ENCODE peak calls at places on chromosomes 3 and 15, in four cellular contexts. V is testis, L is lung, S is pancreas. J is an unnamed sample.

GRCh38 chr3:22157848-22158247 is 406.8 kb upstream of the ZNF385D start:
- DNase-seq in V (no peak), L (no peak), S (no peak), J (no peak)

GRCh38 chr3:99644741-99645140 is 6.3 kb downstream of the COL8A1 start:
- DNase-seq in V (no peak), L (no peak), S (no peak), J (no peak)

GRCh38 chr15:77187751-77188464 is 117.0 kb upstream of the TSPAN3 start:
- DNase-seq in V (peak; percentile 26), L (peak; percentile 41), S (no peak), J (peak; percentile 28)

GRCh38 chr3:55966566-55966965 is 479.5 kb upstream of the WNT5A start:
- DNase-seq in V (no peak), L (no peak), S (no peak), J (no peak)

GRCh38 chr15:69317392-69317841 is 18.7 kb downstream of the PAQR5 start:
- DNase-seq in V (no peak), L (no peak), S (no peak), J (no peak)

GRCh38 chr3:177629276-177629675 is 432.0 kb upstream of the TBL1XR1 start:
- DNase-seq in V (no peak), L (no peak), S (no peak), J (no peak)

GRCh38 chr15:72117698-72118399 is at the start of gene MYO9A:
- DNase-seq in V (peak; percentile 98), L (peak; percentile 98), S (peak; percentile 99), J (peak; percentile 85)

GRCh38 chr15:51801391-51801835 is 28.0 kb upstream of the TMOD3 start:
- DNase-seq in V (peak; percentile 42), L (no peak), S (no peak), J (no peak)

GRCh38 chr3:32018723-32019564 is 37.4 kb downstream of the ZNF860 start:
- DNase-seq in V (no peak), L (no peak), S (no peak), J (no peak)

GRCh38 chr15:86375733-86376132 is 296.1 kb downstream of the AGBL1 start:
- DNase-seq in V (no peak), L (no peak), S (no peak), J (no peak)

GRCh38 chr3:88235102-88235501 is 85.3 kb downstream of the C3orf38 start:
- DNase-seq in V (no peak), L (no peak), S (no peak), J (no peak)

GRCh38 chr3:141231923-141232861 is 567 bp downstream of the PXYLP1 start:
- DNase-seq in V (peak; percentile 39), L (peak; percentile 43), S (peak; percentile 77), J (no peak)

GRCh38 chr3:30481241-30481640 is 125.2 kb upstream of the TGFBR2 start:
- DNase-seq in V (no peak), L (no peak), S (no peak), J (no peak)

GRCh38 chr15:96331942-96332853 is 1.7 kb downstream of the NR2F2 start:
- DNase-seq in V (no peak), L (no peak), S (peak; percentile 71), J (no peak)

GRCh38 chr15:41932101-41932500 is 38.2 kb upstream of the SPTBN5 start:
- DNase-seq in V (no peak), L (no peak), S (no peak), J (no peak)

GRCh38 chr3:50154476-50154839 is 666 bp upstream of the SEMA3F start:
- DNase-seq in V (no peak), L (no peak), S (no peak), J (no peak)
- TF ChIP-seq CTCF in V (no peak), L (peak; percentile 14), S (no peak), J (no peak)

GRCh38 chr3:123489400-123490004 is 40.6 kb upstream of the ADCY5 start:
- DNase-seq in V (peak; percentile 80), L (peak; percentile 52), S (peak; percentile 62), J (peak; percentile 33)
- H3K27ac ChIP-seq in V (peak overlapping the region; percentile 57), L (no peak overlapping the region), S (no peak overlapping the region), J (peak overlapping the region; percentile 74)

GRCh38 chr15:48880070-48880634 is 2.2 kb downstream of the EID1 start:
- DNase-seq in V (no peak), L (no peak), S (no peak), J (no peak)
- H3K4me3 ChIP-seq in V (no peak overlapping the region), L (no peak overlapping the region), S (no peak overlapping the region), J (peak overlapping the region; percentile 3)

DNA sequence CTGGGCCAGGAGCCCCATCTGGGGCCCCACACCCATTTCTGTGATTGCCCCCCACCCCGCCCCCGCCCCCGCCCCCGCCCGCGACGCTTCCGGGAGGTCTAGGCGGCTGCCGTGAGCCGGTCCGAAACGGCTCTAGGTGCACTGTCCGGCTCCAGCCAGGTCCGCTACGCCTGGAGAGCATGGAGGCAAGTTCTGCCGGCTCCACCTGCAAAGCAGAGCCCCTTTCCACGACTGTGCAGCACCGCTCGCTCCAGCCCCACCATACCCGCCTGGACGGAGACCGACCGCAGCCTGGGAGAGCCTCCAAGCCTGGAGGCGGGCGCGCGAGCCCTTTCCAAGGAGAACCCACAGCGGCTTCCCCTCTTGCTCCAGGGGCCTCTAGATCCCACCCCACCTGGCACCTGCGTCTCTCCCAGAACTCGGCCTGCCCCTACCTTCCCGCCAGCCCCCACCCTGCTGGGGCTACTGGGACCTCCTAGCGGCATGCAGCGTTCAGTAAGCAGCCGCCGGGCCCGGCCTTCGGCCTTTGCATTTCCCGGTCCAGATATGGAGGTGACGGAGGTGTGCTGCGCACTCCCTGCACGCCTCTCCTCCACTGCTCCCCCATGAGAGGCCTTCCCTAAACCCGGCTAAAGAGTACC is 66.2 kb downstream of the KLF13 start:
- DNase-seq in V (no peak), L (no peak), S (peak; percentile 51), J (no peak)
- TF ChIP-seq CTCF in V (no peak), L (no peak), S (no peak), J (no peak)

GRCh38 chr15:101159936-101160770 is 91.7 kb downstream of the CHSY1 start:
- DNase-seq in V (no peak), L (no peak), S (no peak), J (no peak)
- H3K27ac ChIP-seq in V (no peak overlapping the region), L (no peak overlapping the region), S (no peak overlapping the region), J (no peak overlapping the region)

J was measured in thoracic aorta.